ENCODE peak calls at places on chromosome 3, in seven cellular contexts. L is stimulated activated CD4-positive, alpha-beta T cell treated with anti-CD3 and anti-CD28 coated beads, Interleukin-15, amount 100 ng/mL, for 1 hour; B is fibroblast of the conjunctiva; W is OCI-LY7; E is effector CD4-positive, alpha-beta T cell; D is iPS DF 19.7; T is GM04504. C is an unnamed sample.

GRCh38 chr3:180534828-180535227 is 67.1 kb upstream of the TTC14 start:
- DNase-seq in D (no peak), T (no peak), B (no peak), L (no peak), W (no peak), E (no peak), C (no peak)

GRCh38 chr3:71057526-71057894 is 526.0 kb downstream of the FOXP1 start:
- DNase-seq in D (no peak), E (no peak), L (no peak), T (no peak), W (no peak), B (no peak), C (no peak)

GRCh38 chr3:58664611-58665010 is 2.0 kb downstream of the FAM3D start:
- DNase-seq in L (no peak), E (no peak), D (no peak), B (no peak), W (no peak), T (no peak), C (no peak)

GRCh38 chr3:120177151-120177550 is 82.9 kb upstream of the GSK3B start:
- DNase-seq in W (no peak), T (peak), B (peak), L (no peak), E (no peak), D (no peak), C (no peak)

GRCh38 chr3:44184319-44184953 is 57.2 kb upstream of the TOPAZ1 start:
- DNase-seq in D (no peak), W (peak), L (no peak), E (no peak), T (no peak), B (no peak), C (no peak)

GRCh38 chr3:197465996-197466549 is 89.7 kb downstream of the BDH1 start:
- DNase-seq in T (peak), L (no peak), B (peak), D (no peak), W (no peak), E (no peak), C (no peak)

GRCh38 chr3:11238880-11239279 is 33.3 kb upstream of the ATG7 start:
- DNase-seq in E (no peak), T (peak), W (no peak), D (no peak), B (peak), L (no peak), C (peak)

GRCh38 chr3:49454898-49455681 is 15.0 kb upstream of the DAG1 start:
- DNase-seq in B (no peak), D (no peak), E (no peak), W (no peak), L (no peak), T (no peak), C (no peak)

GRCh38 chr3:139870000-139870675 is 64.8 kb upstream of the CLSTN2 start:
- DNase-seq in E (no peak), T (no peak), D (no peak), W (no peak), L (no peak), B (no peak), C (no peak)

GRCh38 chr3:188299068-188299467 is 145.1 kb downstream of the LPP start:
- DNase-seq in B (no peak), D (no peak), L (no peak), E (no peak), W (no peak), T (no peak), C (no peak)

GRCh38 chr3:13379191-13379830 is 40.8 kb downstream of the NUP210 start:
- DNase-seq in D (no peak), W (no peak), T (peak), B (no peak), E (no peak), L (no peak), C (peak)

GRCh38 chr3:141441381-141442365 is 45.2 kb upstream of the RASA2 start:
- DNase-seq in B (peak), E (peak), W (peak), D (no peak), L (peak), T (no peak), C (no peak)

GRCh38 chr3:194671511-194671899 is 486 bp downstream of the LSG1 start:
- DNase-seq in E (no peak), W (peak), D (no peak), L (no peak), B (no peak), T (no peak), C (no peak)

GRCh38 chr3:10609134-10609533 is 103.7 kb upstream of the ATP2B2 start:
- DNase-seq in L (no peak), B (no peak), D (no peak), T (no peak), W (no peak), E (no peak), C (no peak)

GRCh38 chr3:12898290-12898979 is 57.1 kb upstream of the RPL32 start:
- DNase-seq in W (no peak), T (no peak), L (no peak), E (no peak), B (no peak), D (no peak), C (no peak)

GRCh38 chr3:188153949-188154757 is at the start of gene LPP:
- DNase-seq in D (no peak), E (peak), B (peak), T (no peak), L (peak), W (peak), C (no peak)

GRCh38 chr3:168094877-168095610 is 680 bp downstream of the GOLIM4 start:
- DNase-seq in E (no peak), W (peak), D (no peak), B (peak), L (no peak), T (peak), C (no peak)

GRCh38 chr3:108412351-108412750 is 98.0 kb downstream of the MYH15 start:
- DNase-seq in D (no peak), B (no peak), L (no peak), E (no peak), W (no peak), T (no peak), C (no peak)

GRCh38 chr3:142888484-142889262 is at the start of gene PCOLCE2:
- DNase-seq in B (no peak), T (no peak), W (no peak), D (no peak), E (no peak), L (peak), C (no peak)

GRCh38 chr3:16064660-16065414 is 109.6 kb upstream of the GALNT15 start:
- DNase-seq in B (peak), E (no peak), D (no peak), T (peak), L (no peak), W (no peak), C (peak)

GRCh38 chr3:127252446-127252845 is 35.4 kb downstream of the PRR20G start:
- DNase-seq in B (no peak), D (no peak), T (no peak), W (no peak), L (no peak), E (no peak), C (no peak)

GRCh38 chr3:194572131-194572789 is 61.0 kb downstream of the TMEM44 start:
- DNase-seq in D (no peak), B (peak), T (peak), L (no peak), W (no peak), E (no peak), C (peak)

GRCh38 chr3:9347086-9347485 is 15.8 kb upstream of the THUMPD3 start:
- DNase-seq in B (no peak), W (no peak), L (no peak), E (no peak), T (no peak), D (no peak), C (no peak)

GRCh38 chr3:50164056-50164455 is 8.9 kb downstream of the SEMA3F start:
- DNase-seq in L (no peak), D (no peak), B (peak), T (peak), W (no peak), E (no peak), C (peak)

GRCh38 chr3:142459929-142460328 is 12.1 kb upstream of the XRN1 start:
- DNase-seq in E (no peak), T (no peak), D (no peak), B (no peak), L (no peak), W (no peak), C (no peak)

GRCh38 chr3:51998774-51999173 is 3.1 kb upstream of the RPL29 start:
- DNase-seq in T (no peak), W (no peak), L (no peak), E (no peak), B (no peak), D (no peak), C (no peak)

GRCh38 chr3:53074366-53074696 is 28.5 kb upstream of the SFMBT1 start:
- DNase-seq in T (no peak), W (no peak), B (no peak), E (no peak), D (no peak), L (no peak), C (no peak)

GRCh38 chr3:32872487-32873382 is 54.9 kb downstream of the TRIM71 start:
- DNase-seq in E (no peak), L (no peak), B (peak), W (no peak), D (no peak), T (no peak), C (peak)

GRCh38 chr3:159221335-159221734 is 419.5 kb downstream of the MFSD1 start:
- DNase-seq in D (no peak), B (no peak), W (no peak), L (no peak), T (no peak), E (no peak), C (no peak)

GRCh38 chr3:139552632-139553335 is 13.2 kb upstream of the RBP1 start:
- DNase-seq in D (no peak), E (no peak), W (no peak), B (no peak), T (no peak), L (no peak), C (no peak)

GRCh38 chr3:104578558-104578957 is 788.2 kb upstream of the ALCAM start:
- DNase-seq in D (no peak), W (peak), B (no peak), E (no peak), L (no peak), T (no peak), C (no peak)

GRCh38 chr3:16066975-16067374 is 107.5 kb upstream of the GALNT15 start:
- DNase-seq in B (no peak), E (no peak), T (peak), L (no peak), W (no peak), D (no peak), C (peak)

GRCh38 chr3:49170744-49171118 is 667 bp upstream of the KLHDC8B start:
- DNase-seq in L (no peak), E (no peak), T (no peak), W (no peak), B (no peak), D (no peak), C (no peak)

GRCh38 chr3:179347108-179347382 is 464 bp upstream of the MFN1 start:
- DNase-seq in L (no peak), T (no peak), W (no peak), B (no peak), D (no peak), E (no peak), C (no peak)

GRCh38 chr3:80215191-80215590 is 447.4 kb upstream of the ROBO1 start:
- DNase-seq in T (no peak), D (peak), B (no peak), L (no peak), W (no peak), E (no peak), C (no peak)

GRCh38 chr3:140530603-140531002 is 147.3 kb upstream of the TRIM42 start:
- DNase-seq in D (no peak), L (no peak), E (no peak), W (no peak), B (no peak), T (no peak), C (no peak)

GRCh38 chr3:191238321-191238817 is 39.3 kb downstream of the OSTN start:
- DNase-seq in D (no peak), L (no peak), B (no peak), W (no peak), E (no peak), T (no peak), C (no peak)

GRCh38 chr3:36248374-36248773 is 131.9 kb upstream of the STAC start:
- DNase-seq in T (no peak), E (no peak), D (no peak), W (no peak), L (no peak), B (no peak), C (no peak)

GRCh38 chr3:144915202-144915601 is 943.6 kb downstream of the DIPK2A start:
- DNase-seq in D (no peak), T (no peak), L (no peak), W (no peak), E (no peak), B (no peak), C (no peak)